ENCODE peak calls at places on chromosomes 13 and 19, in eight cellular contexts. Y is AG08395; N is CD8-positive, alpha-beta memory T cell; C is hypothalamus; S is upper lobe of right lung; K is posterior vena cava; A is NCI-H2029; P is CD4-positive, alpha-beta T cell. E is an unnamed sample.

GRCh38 chr19:44741841-44742352 is 6.6 kb upstream of the BCL3 start:
- DNase-seq in P (no peak), K (peak), N (no peak), S (peak), Y (peak), A (peak), C (peak), E (peak)

GRCh38 chr13:20525144-20525600 is 485 bp downstream of the CRYL1 start:
- DNase-seq in K (peak), A (no peak), S (peak), C (peak), Y (no peak), P (no peak), N (no peak), E (no peak)

GRCh38 chr13:64529874-64530485 is 2700.2 kb downstream of the PCDH9 start:
- DNase-seq in N (no peak), Y (peak), P (no peak), C (no peak), S (no peak), K (no peak), A (no peak), E (no peak)

GRCh38 chr19:10346509-10346908 is 7.1 kb upstream of the ICAM3 start:
- DNase-seq in Y (no peak), N (no peak), A (no peak), K (no peak), S (peak), C (no peak), P (no peak), E (no peak)

GRCh38 chr13:20439261-20439660 is 86.4 kb downstream of the CRYL1 start:
- DNase-seq in S (no peak), N (no peak), A (no peak), C (no peak), P (no peak), K (no peak), Y (no peak), E (no peak)

GRCh38 chr13:45046445-45046844 is 57.1 kb downstream of the GPALPP1 start:
- DNase-seq in P (no peak), C (no peak), S (no peak), N (no peak), K (no peak), A (no peak), Y (no peak), E (no peak)

GRCh38 chr19:28999733-29000433 is 213.1 kb downstream of the UQCRFS1 start:
- DNase-seq in N (no peak), P (no peak), C (no peak), A (no peak), S (peak), K (no peak), Y (no peak), E (peak)

GRCh38 chr13:78897200-78897599 is 238.2 kb upstream of the OBI1 start:
- DNase-seq in Y (no peak), P (no peak), A (no peak), C (no peak), K (no peak), N (no peak), S (no peak), E (no peak)

GRCh38 chr13:96946709-96947311 is 47.5 kb downstream of the OXGR1 start:
- DNase-seq in P (no peak), C (no peak), Y (no peak), A (no peak), S (no peak), N (no peak), K (no peak), E (no peak)

GRCh38 chr19:4102339-4103072 is 21.4 kb downstream of the MAP2K2 start:
- DNase-seq in P (no peak), A (no peak), C (no peak), S (no peak), N (no peak), Y (no peak), K (no peak), E (peak)

GRCh38 chr19:23415034-23415433 is 19.8 kb upstream of the ZNF91 start:
- DNase-seq in A (no peak), K (no peak), P (no peak), S (no peak), C (no peak), N (no peak), Y (no peak), E (no peak)

GRCh38 chr19:44002212-44002565 is 568 bp upstream of the ZNF230 start:
- DNase-seq in S (no peak), A (no peak), N (no peak), K (no peak), Y (peak), P (no peak), C (no peak), E (no peak)

GRCh38 chr19:55369651-55370304 is 485 bp downstream of the IL11 start:
- DNase-seq in Y (peak), N (peak), S (no peak), A (no peak), P (no peak), K (no peak), C (no peak), E (peak)

GRCh38 chr19:5253403-5254110 is 87.1 kb downstream of the PTPRS start:
- DNase-seq in N (no peak), A (no peak), Y (peak), P (no peak), S (no peak), C (no peak), K (no peak), E (no peak)

GRCh38 chr19:44740351-44740824 is 8.1 kb upstream of the BCL3 start:
- DNase-seq in K (no peak), N (no peak), C (no peak), A (no peak), S (no peak), P (no peak), Y (no peak), E (no peak)

GRCh38 chr13:73428137-73428536 is 369.3 kb downstream of the KLF5 start:
- DNase-seq in S (no peak), P (no peak), C (no peak), Y (no peak), K (no peak), A (no peak), N (no peak), E (no peak)

GRCh38 chr19:19539738-19540703 is 2.0 kb downstream of the CILP2 start:
- DNase-seq in P (peak), N (peak), C (peak), Y (peak), A (no peak), K (peak), S (peak), E (peak)

GRCh38 chr19:51565583-51565982 is 5.5 kb upstream of the ZNF175 start:
- DNase-seq in N (no peak), S (no peak), Y (no peak), C (no peak), K (no peak), A (no peak), P (no peak), E (no peak)

GRCh38 chr13:24716011-24716410 is 35.8 kb downstream of the ATP12A start:
- DNase-seq in N (no peak), A (no peak), P (no peak), C (no peak), K (no peak), Y (no peak), S (no peak), E (no peak)

GRCh38 chr13:99446242-99446641 is 55.0 kb upstream of the TM9SF2 start:
- DNase-seq in N (no peak), K (no peak), S (no peak), C (no peak), P (no peak), Y (no peak), A (no peak), E (no peak)

GRCh38 chr19:2391118-2391725 is 31.2 kb downstream of the TMPRSS9 start:
- DNase-seq in P (peak), K (no peak), S (no peak), Y (peak), N (no peak), C (no peak), A (peak), E (no peak)

GRCh38 chr19:33005440-33005839 is 33.4 kb downstream of the FAAP24 start:
- DNase-seq in A (peak), N (no peak), P (no peak), K (no peak), C (no peak), S (no peak), Y (no peak), E (no peak)

GRCh38 chr13:110734561-110734960 is 21.1 kb downstream of the ING1 start:
- DNase-seq in P (no peak), A (no peak), K (no peak), S (no peak), N (no peak), Y (no peak), C (no peak), E (no peak)

GRCh38 chr19:18278521-18279265 is 2.7 kb downstream of the JUND start:
- DNase-seq in N (peak), Y (no peak), K (no peak), S (no peak), P (peak), C (no peak), A (no peak), E (no peak)

GRCh38 chr13:93727301-93728141 is 500.9 kb downstream of the GPC6 start:
- DNase-seq in S (no peak), C (no peak), N (no peak), A (no peak), Y (peak), K (no peak), P (no peak), E (no peak)

GRCh38 chr19:7679017-7679720 is 1.5 kb upstream of the TRAPPC5 start:
- DNase-seq in N (peak), C (peak), Y (no peak), A (no peak), S (no peak), P (peak), K (no peak), E (no peak)

GRCh38 chr13:99357149-99357596 is 50.0 kb upstream of the GPR183 start:
- DNase-seq in S (no peak), K (no peak), A (no peak), P (peak), C (no peak), N (no peak), Y (no peak), E (no peak)

GRCh38 chr19:1728816-1729567 is 24.3 kb upstream of the ONECUT3 start:
- DNase-seq in Y (no peak), A (no peak), P (no peak), N (no peak), K (no peak), C (no peak), S (no peak), E (no peak)

GRCh38 chr19:48415395-48415794 is 21.9 kb downstream of the GRIN2D start:
- DNase-seq in A (peak), K (peak), C (no peak), S (peak), Y (peak), P (peak), N (peak), E (peak)

GRCh38 chr19:917323-918151 is at the start of gene KISS1R:
- DNase-seq in A (peak), N (no peak), S (peak), K (no peak), C (no peak), Y (no peak), P (no peak), E (no peak)

GRCh38 chr13:44739539-44739938 is 163.4 kb upstream of the TSC22D1 start:
- DNase-seq in Y (no peak), A (no peak), C (no peak), N (no peak), S (no peak), P (no peak), K (no peak), E (no peak)